ENCODE peak calls at places on chromosomes 2 and 18, in five cellular contexts. One of them, this sample, is unnamed.

GRCh38 chr2:74873041-74873440 is 39.1 kb downstream of the HK2 start:
- DNase-seq in tibial artery: no peak
- DNase-seq in MM.1S: no peak
- DNase-seq in MCF 10A: no peak
- DNase-seq in AG09309: no peak
- DNase-seq in this sample: no peak

GRCh38 chr2:236939751-236940229 is 145.9 kb upstream of the COPS8 start:
- DNase-seq in tibial artery: no peak
- DNase-seq in MM.1S: no peak
- DNase-seq in MCF 10A: no peak
- DNase-seq in AG09309: no peak
- DNase-seq in this sample: no peak

GRCh38 chr2:216350214-216350789 is 22.0 kb downstream of the MARCHF4 start:
- DNase-seq in tibial artery: no peak
- DNase-seq in MM.1S: no peak
- DNase-seq in MCF 10A: peak
- DNase-seq in AG09309: no peak
- DNase-seq in this sample: no peak

GRCh38 chr2:149399934-149400615 is 69.7 kb downstream of the LYPD6 start:
- DNase-seq in tibial artery: no peak
- DNase-seq in MM.1S: no peak
- DNase-seq in MCF 10A: no peak
- DNase-seq in AG09309: no peak
- DNase-seq in this sample: no peak

GRCh38 chr2:167832840-167833239 is 414.6 kb downstream of the STK39 start:
- DNase-seq in tibial artery: no peak
- DNase-seq in MM.1S: no peak
- DNase-seq in MCF 10A: no peak
- DNase-seq in AG09309: no peak
- DNase-seq in this sample: no peak

GRCh38 chr2:162072976-162073775 is 839 bp downstream of the DPP4 start:
- DNase-seq in tibial artery: no peak
- DNase-seq in MM.1S: no peak
- DNase-seq in MCF 10A: no peak
- DNase-seq in AG09309: no peak
- DNase-seq in this sample: no peak

GRCh38 chr2:120305296-120305695 is 40.6 kb upstream of the INHBB start:
- DNase-seq in tibial artery: no peak
- DNase-seq in MM.1S: peak
- DNase-seq in MCF 10A: no peak
- DNase-seq in AG09309: no peak
- DNase-seq in this sample: no peak

GRCh38 chr2:34012728-34013302 is 413.7 kb upstream of the FAM98A start:
- DNase-seq in tibial artery: no peak
- DNase-seq in MM.1S: peak
- DNase-seq in MCF 10A: peak
- DNase-seq in AG09309: no peak
- DNase-seq in this sample: peak

GRCh38 chr2:132439703-132440398 is 23.2 kb downstream of the GPR39 start:
- DNase-seq in tibial artery: no peak
- DNase-seq in MM.1S: no peak
- DNase-seq in MCF 10A: peak
- DNase-seq in AG09309: no peak
- DNase-seq in this sample: no peak

GRCh38 chr2:85503168-85503610 is 35.8 kb upstream of the MAT2A start:
- DNase-seq in tibial artery: no peak
- DNase-seq in MM.1S: no peak
- DNase-seq in MCF 10A: peak
- DNase-seq in AG09309: no peak
- DNase-seq in this sample: no peak

GRCh38 chr2:223306371-223306770 is 254.4 kb downstream of the KCNE4 start:
- DNase-seq in tibial artery: no peak
- DNase-seq in MM.1S: peak
- DNase-seq in MCF 10A: peak
- DNase-seq in AG09309: no peak
- DNase-seq in this sample: peak

GRCh38 chr2:191176801-191177438 is 26.1 kb upstream of the STAT4 start:
- DNase-seq in tibial artery: no peak
- DNase-seq in MM.1S: no peak
- DNase-seq in MCF 10A: no peak
- DNase-seq in AG09309: no peak
- DNase-seq in this sample: no peak

GRCh38 chr2:49770919-49771318 is 616.6 kb upstream of the FSHR start:
- DNase-seq in tibial artery: no peak
- DNase-seq in MM.1S: no peak
- DNase-seq in MCF 10A: peak
- DNase-seq in AG09309: no peak
- DNase-seq in this sample: peak

GRCh38 chr18:23809411-23809810 is 120.2 kb downstream of the LAMA3 start:
- DNase-seq in tibial artery: no peak
- DNase-seq in MM.1S: no peak
- DNase-seq in MCF 10A: no peak
- DNase-seq in AG09309: no peak
- DNase-seq in this sample: no peak

GRCh38 chr18:23811176-23811575 is 121.9 kb downstream of the LAMA3 start:
- DNase-seq in tibial artery: no peak
- DNase-seq in MM.1S: no peak
- DNase-seq in MCF 10A: no peak
- DNase-seq in AG09309: no peak
- DNase-seq in this sample: no peak

GRCh38 chr18:23814977-23815614 is 125.8 kb downstream of the LAMA3 start:
- DNase-seq in tibial artery: no peak
- DNase-seq in MM.1S: no peak
- DNase-seq in MCF 10A: no peak
- DNase-seq in AG09309: no peak
- DNase-seq in this sample: no peak

GRCh38 chr18:23810396-23810795 is 121.1 kb downstream of the LAMA3 start:
- DNase-seq in tibial artery: no peak
- DNase-seq in MM.1S: no peak
- DNase-seq in MCF 10A: no peak
- DNase-seq in AG09309: no peak
- DNase-seq in this sample: no peak

DNA sequence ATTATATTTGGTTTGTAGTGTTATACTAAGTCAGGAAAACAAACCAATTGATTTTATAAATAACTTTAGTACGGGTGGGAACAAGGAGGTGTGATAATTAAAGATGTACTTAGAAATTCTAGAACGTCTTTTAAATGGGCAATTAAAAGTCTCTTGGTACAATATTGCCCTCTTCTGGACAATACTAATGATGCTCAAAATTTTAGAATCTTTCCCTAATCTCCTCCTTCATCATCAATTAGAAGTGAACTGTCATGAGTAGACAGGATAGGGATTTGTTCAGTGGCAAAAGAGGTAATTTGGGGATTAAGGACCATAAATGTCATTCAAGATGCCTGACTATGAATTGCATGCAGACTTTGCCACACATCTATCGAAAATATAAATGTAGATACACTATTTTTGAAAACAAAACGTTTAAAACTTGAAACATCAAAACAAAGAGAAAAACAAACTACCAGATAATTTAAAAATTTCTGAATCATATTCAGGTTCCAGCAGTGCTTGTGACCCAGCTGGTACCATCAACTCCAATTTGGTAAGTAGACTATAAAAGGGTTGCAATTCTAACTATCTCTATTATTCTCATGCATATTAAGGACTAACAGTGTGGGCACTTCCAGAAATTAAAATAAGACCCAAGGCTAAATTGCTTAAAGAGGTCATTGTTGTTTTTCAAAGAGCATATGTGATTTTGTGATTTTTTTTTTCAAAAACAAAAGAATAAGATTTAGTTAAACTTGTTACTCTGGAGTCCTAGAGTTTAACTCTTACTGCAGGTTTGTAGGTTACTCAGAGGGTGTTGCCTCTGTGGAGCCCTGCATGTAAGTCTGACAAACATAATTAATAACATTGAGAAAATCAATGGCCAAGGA is 123.5 kb downstream of the LAMA3 start:
- DNase-seq in tibial artery: no peak
- DNase-seq in MM.1S: peak
- DNase-seq in MCF 10A: peak
- DNase-seq in AG09309: no peak
- DNase-seq in this sample: no peak
- TF ChIP-seq CTCF in tibial artery: peak
- TF ChIP-seq CTCF in MM.1S: peak
- TF ChIP-seq CTCF in MCF 10A: peak
- TF ChIP-seq CTCF in AG09309: peak
- TF ChIP-seq CTCF in this sample: peak

GRCh38 chr2:231926180-231926741 is at the start of gene NPPC:
- DNase-seq in tibial artery: peak
- DNase-seq in MM.1S: peak
- DNase-seq in MCF 10A: peak
- DNase-seq in AG09309: no peak
- DNase-seq in this sample: no peak
- TF ChIP-seq CTCF in tibial artery: no peak
- TF ChIP-seq CTCF in MM.1S: peak
- TF ChIP-seq CTCF in MCF 10A: peak
- TF ChIP-seq CTCF in AG09309: no peak
- TF ChIP-seq CTCF in this sample: peak

GRCh38 chr2:15939556-15939853 is 845 bp upstream of the MYCN start:
- DNase-seq in tibial artery: no peak
- DNase-seq in MM.1S: no peak
- DNase-seq in MCF 10A: no peak
- DNase-seq in AG09309: no peak
- DNase-seq in this sample: no peak
- TF ChIP-seq CTCF in tibial artery: no peak
- TF ChIP-seq CTCF in MM.1S: peak
- TF ChIP-seq CTCF in MCF 10A: no peak
- TF ChIP-seq CTCF in AG09309: no peak
- TF ChIP-seq CTCF in this sample: no peak

GRCh38 chr2:22124003-22124402 is 1000.2 kb downstream of the TDRD15 start:
- DNase-seq in tibial artery: no peak
- DNase-seq in MM.1S: no peak
- DNase-seq in MCF 10A: no peak
- DNase-seq in AG09309: no peak
- DNase-seq in this sample: no peak
- TF ChIP-seq CTCF in tibial artery: no peak
- TF ChIP-seq CTCF in MM.1S: no peak
- TF ChIP-seq CTCF in MCF 10A: peak
- TF ChIP-seq CTCF in AG09309: no peak
- TF ChIP-seq CTCF in this sample: peak

GRCh38 chr2:66775730-66776422 is 341.0 kb downstream of the MEIS1 start:
- DNase-seq in tibial artery: no peak
- DNase-seq in MM.1S: no peak
- DNase-seq in MCF 10A: no peak
- DNase-seq in AG09309: no peak
- DNase-seq in this sample: no peak

GRCh38 chr2:66771359-66771978 is 336.5 kb downstream of the MEIS1 start:
- DNase-seq in tibial artery: no peak
- DNase-seq in MM.1S: no peak
- DNase-seq in MCF 10A: no peak
- DNase-seq in AG09309: no peak
- DNase-seq in this sample: no peak

DNA sequence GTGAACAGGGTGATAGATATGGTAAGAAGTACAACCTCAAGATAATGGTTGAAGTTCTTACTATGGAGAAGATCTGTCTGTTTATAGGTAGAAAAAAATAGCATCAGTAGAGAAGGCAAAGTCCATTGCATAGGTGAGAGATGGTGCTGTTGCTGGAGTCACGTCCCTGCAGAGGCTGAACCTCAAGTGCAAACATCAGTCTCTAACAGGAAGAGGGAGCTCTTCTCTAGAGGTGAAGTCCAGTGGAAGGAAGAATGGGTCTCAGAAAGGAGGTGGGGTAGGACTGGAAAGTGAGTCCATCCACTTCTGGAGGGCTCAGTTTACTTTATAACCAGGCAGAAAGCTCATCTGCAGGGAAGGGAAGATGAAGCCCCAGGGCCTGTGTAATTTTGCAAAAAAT is 337.7 kb downstream of the MEIS1 start:
- DNase-seq in tibial artery: no peak
- DNase-seq in MM.1S: no peak
- DNase-seq in MCF 10A: no peak
- DNase-seq in AG09309: no peak
- DNase-seq in this sample: no peak
- TF ChIP-seq CTCF in tibial artery: no peak
- TF ChIP-seq CTCF in MM.1S: no peak
- TF ChIP-seq CTCF in MCF 10A: no peak
- TF ChIP-seq CTCF in AG09309: no peak
- TF ChIP-seq CTCF in this sample: no peak

GRCh38 chr18:75727479-75727878 is 300.0 kb upstream of the SMIM21 start:
- DNase-seq in tibial artery: no peak
- DNase-seq in MM.1S: no peak
- DNase-seq in MCF 10A: peak
- DNase-seq in AG09309: peak
- DNase-seq in this sample: no peak
- TF ChIP-seq CTCF in tibial artery: no peak
- TF ChIP-seq CTCF in MM.1S: peak
- TF ChIP-seq CTCF in MCF 10A: peak
- TF ChIP-seq CTCF in AG09309: peak
- TF ChIP-seq CTCF in this sample: peak

GRCh38 chr2:26556309-26557243 is 78.7 kb upstream of the OTOF start:
- DNase-seq in tibial artery: no peak
- DNase-seq in MM.1S: no peak
- DNase-seq in MCF 10A: no peak
- DNase-seq in AG09309: no peak
- DNase-seq in this sample: no peak

GRCh38 chr2:26557244-26557925 is 79.5 kb upstream of the OTOF start:
- DNase-seq in tibial artery: no peak
- DNase-seq in MM.1S: no peak
- DNase-seq in MCF 10A: no peak
- DNase-seq in AG09309: no peak
- DNase-seq in this sample: no peak

GRCh38 chr2:26552641-26553040 is 74.7 kb upstream of the OTOF start:
- DNase-seq in tibial artery: no peak
- DNase-seq in MM.1S: no peak
- DNase-seq in MCF 10A: no peak
- DNase-seq in AG09309: no peak
- DNase-seq in this sample: no peak

GRCh38 chr2:26558271-26559043 is 80.5 kb upstream of the OTOF start:
- DNase-seq in tibial artery: no peak
- DNase-seq in MM.1S: no peak
- DNase-seq in MCF 10A: no peak
- DNase-seq in AG09309: no peak
- DNase-seq in this sample: peak

DNA sequence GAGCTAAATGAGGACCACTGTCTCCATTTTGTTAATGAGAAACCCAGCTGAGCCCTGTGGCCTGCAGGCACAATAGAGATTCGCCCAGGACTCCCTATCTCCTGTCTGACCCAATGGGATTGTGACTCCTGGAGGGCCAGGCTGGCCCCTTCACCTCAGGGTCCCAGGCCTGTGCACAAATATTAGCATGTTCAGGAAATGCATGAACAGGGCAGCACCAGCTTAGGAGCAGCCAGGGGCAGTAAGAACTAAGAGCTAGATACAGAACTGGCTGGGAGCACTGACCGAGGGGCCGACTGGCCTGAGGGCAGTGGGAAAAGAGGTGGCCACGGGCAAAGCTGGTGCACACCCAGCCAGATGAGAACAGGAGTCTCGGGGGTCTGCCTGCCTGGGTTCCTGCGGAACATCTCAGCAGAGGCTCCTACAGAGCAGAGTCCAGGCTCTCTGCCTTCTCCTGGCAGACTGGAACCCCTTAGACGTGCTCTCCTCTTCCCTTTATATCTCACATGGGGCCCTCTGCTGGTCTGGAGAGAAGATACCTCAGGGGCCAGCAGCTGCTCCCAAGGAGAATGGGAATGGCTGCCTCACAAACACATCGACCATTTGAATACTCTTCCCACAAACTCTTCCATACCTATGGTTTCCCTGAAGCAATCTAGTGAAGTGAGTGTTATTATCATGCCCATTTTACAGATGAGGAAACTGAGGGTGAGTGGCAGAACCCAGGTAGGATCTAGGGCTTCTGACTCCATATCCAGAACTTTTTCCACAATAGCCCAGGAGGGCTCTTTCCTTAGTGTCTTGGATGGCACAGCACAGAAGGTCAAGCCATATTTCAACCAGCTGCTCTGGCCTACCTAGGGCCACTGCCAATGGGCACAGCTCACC is 77.6 kb upstream of the OTOF start:
- DNase-seq in tibial artery: no peak
- DNase-seq in MM.1S: no peak
- DNase-seq in MCF 10A: peak
- DNase-seq in AG09309: no peak
- DNase-seq in this sample: no peak
- TF ChIP-seq CTCF in tibial artery: no peak
- TF ChIP-seq CTCF in MM.1S: no peak
- TF ChIP-seq CTCF in MCF 10A: peak
- TF ChIP-seq CTCF in AG09309: peak
- TF ChIP-seq CTCF in this sample: peak